ENCODE peak calls at places on chromosomes 4 and X, in eight cellular contexts. U is Caki2, C is midbrain, V is AG08395, J is H54, Q is choroid plexus epithelial cell, W is HFFc6, A is AG08396. H is an unnamed sample.
A peak's percentile ranks its signal among the peaks of the same experiment; 100 is the strongest.

GRCh38 chr4:40846556-40846955 is 96.8 kb downstream of the NSUN7 start:
- DNase-seq in U (no peak), C (peak; percentile 83), V (no peak), J (no peak), Q (no peak), W (no peak), A (no peak), H (no peak)

GRCh38 chrX:22122510-22122909 is 90.4 kb downstream of the PHEX start:
- DNase-seq in U (peak; percentile 76), C (no peak), V (peak; percentile 20), J (no peak), Q (peak; percentile 56), W (peak; percentile 38), A (peak; percentile 23), H (peak; percentile 3)

GRCh38 chr4:177323416-177323815 is 13.7 kb downstream of the NEIL3 start:
- DNase-seq in U (peak; percentile 10), C (no peak), V (no peak), J (no peak), Q (no peak), W (no peak), A (no peak), H (peak; percentile 39)

GRCh38 chr4:100414016-100414790 is 103.6 kb downstream of the EMCN start:
- DNase-seq in U (no peak), C (no peak), V (peak; percentile 11), J (no peak), Q (no peak), W (peak; percentile 28), A (no peak), H (no peak)

GRCh38 chr4:37830640-37831039 is 4.2 kb downstream of the PGM2 start:
- DNase-seq in U (no peak), C (no peak), V (no peak), J (no peak), Q (no peak), W (no peak), A (no peak), H (no peak)

GRCh38 chr4:89111833-89112563 is 665 bp downstream of the TIGD2 start:
- DNase-seq in U (no peak), C (no peak), V (peak; percentile 60), J (no peak), Q (peak; percentile 98), W (peak; percentile 88), A (peak; percentile 68), H (peak; percentile 12)

GRCh38 chr4:77593993-77594392 is 11.6 kb upstream of the CXCL13 start:
- DNase-seq in U (no peak), C (no peak), V (no peak), J (no peak), Q (no peak), W (no peak), A (no peak), H (no peak)

GRCh38 chr4:133910165-133910564 is 291.4 kb downstream of the PABPC4L start:
- DNase-seq in U (no peak), C (no peak), V (no peak), J (no peak), Q (no peak), W (no peak), A (no peak), H (no peak)

GRCh38 chr4:75031746-75032145 is 98.8 kb downstream of the PARM1 start:
- DNase-seq in U (no peak), C (no peak), V (no peak), J (no peak), Q (no peak), W (no peak), A (no peak), H (no peak)

GRCh38 chr4:5203309-5203708 is 152.0 kb downstream of the STK32B start:
- DNase-seq in U (no peak), C (no peak), V (peak; percentile 46), J (no peak), Q (no peak), W (no peak), A (no peak), H (no peak)

H was measured in endothelial cell of umbilical vein.